ENCODE peak calls at places on chromosomes 2 and 18, in four cellular contexts. C is transverse colon, T is cardiac fibroblast, J is heart left ventricle. Y is an unnamed sample.

GRCh38 chr18:33205777-33206176 is 234.7 kb downstream of the CCDC178 start:
- DNase-seq in J (no peak), T (no peak), C (no peak), Y (no peak)

GRCh38 chr2:85655961-85656403 is 12.0 kb downstream of the SFTPB start:
- DNase-seq in T (no peak), J (no peak), C (no peak), Y (no peak)

GRCh38 chr18:46469186-46469915 is 187.7 kb downstream of the LOXHD1 start:
- DNase-seq in C (no peak), J (no peak), T (no peak), Y (no peak)

GRCh38 chr2:1366546-1367134 is 46.6 kb upstream of the TPO start:
- DNase-seq in J (no peak), C (peak), T (no peak), Y (no peak)

GRCh38 chr2:33272001-33272400 is 204.4 kb upstream of the RASGRP3 start:
- DNase-seq in C (no peak), T (no peak), J (no peak), Y (no peak)

GRCh38 chr2:158045362-158045761 is 56.3 kb upstream of the UPP2 start:
- DNase-seq in J (no peak), T (no peak), C (peak), Y (no peak)

GRCh38 chr18:32576296-32576916 is 105.7 kb upstream of the GAREM1 start:
- DNase-seq in J (no peak), C (no peak), T (peak), Y (no peak)

GRCh38 chr2:25257931-25258771 is 83.6 kb downstream of the DNMT3A start:
- DNase-seq in T (no peak), C (no peak), J (peak), Y (no peak)

GRCh38 chr2:48719480-48720177 is 35.9 kb downstream of the LHCGR start:
- DNase-seq in T (no peak), J (no peak), C (no peak), Y (no peak)

GRCh38 chr2:18413794-18414396 is 146.6 kb downstream of the RDH14 start:
- DNase-seq in T (peak), C (no peak), J (no peak), Y (peak)

GRCh38 chr18:36808681-36809080 is 20.1 kb downstream of the TPGS2 start:
- DNase-seq in T (peak), C (no peak), J (no peak), Y (no peak)

GRCh38 chr2:55887906-55888625 is 35.5 kb downstream of the EFEMP1 start:
- DNase-seq in J (no peak), C (no peak), T (peak), Y (peak)

GRCh38 chr2:121075641-121076500 is 209.1 kb downstream of the TFCP2L1 start:
- DNase-seq in C (no peak), T (peak), J (no peak), Y (no peak)

GRCh38 chr2:168649105-168649504 is 153.3 kb upstream of the NOSTRIN start:
- DNase-seq in T (no peak), C (no peak), J (no peak), Y (no peak)

GRCh38 chr2:95760839-95761525 is 169.2 kb downstream of the TRIM43 start:
- DNase-seq in J (no peak), T (peak), C (no peak), Y (peak)

GRCh38 chr2:40317047-40317446 is 134.8 kb downstream of the SLC8A1 start:
- DNase-seq in J (no peak), C (no peak), T (no peak), Y (peak)

GRCh38 chr2:129698593-129698992 is 280.9 kb upstream of the RAB6C start:
- DNase-seq in T (no peak), J (no peak), C (no peak), Y (no peak)

GRCh38 chr2:212387146-212387545 is 151.5 kb downstream of the ERBB4 start:
- DNase-seq in C (no peak), J (no peak), T (no peak), Y (no peak)

GRCh38 chr2:24272161-24272802 is 88.1 kb downstream of the ITSN2 start:
- DNase-seq in C (no peak), T (peak), J (no peak), Y (no peak)

GRCh38 chr18:5868218-5868904 is 27.0 kb downstream of the TMEM200C start:
- DNase-seq in C (peak), J (no peak), T (peak), Y (peak)

GRCh38 chr2:168059758-168060157 is 187.6 kb downstream of the STK39 start:
- DNase-seq in J (no peak), C (no peak), T (no peak), Y (no peak)

GRCh38 chr2:238846503-238847431 is 1.1 kb upstream of the TWIST2 start:
- DNase-seq in C (no peak), T (peak), J (no peak), Y (peak)

GRCh38 chr2:37635359-37636208 is 35.9 kb downstream of the CDC42EP3 start:
- DNase-seq in T (peak), J (no peak), C (peak), Y (peak)

GRCh38 chr2:197086500-197086899 is 160.0 kb upstream of the PGAP1 start:
- DNase-seq in T (no peak), J (no peak), C (no peak), Y (peak)

GRCh38 chr18:63148449-63149199 is 170.9 kb downstream of the BCL2 start:
- DNase-seq in J (no peak), T (peak), C (no peak), Y (peak)

GRCh38 chr2:45205985-45206384 is 196.7 kb upstream of the SIX2 start:
- DNase-seq in C (no peak), T (no peak), J (no peak), Y (no peak)

GRCh38 chr2:10647886-10648605 is 41.7 kb downstream of the NOL10 start:
- DNase-seq in C (no peak), J (no peak), T (peak), Y (no peak)

GRCh38 chr2:187220100-187220499 is 228.0 kb downstream of the CALCRL start:
- DNase-seq in T (no peak), J (no peak), C (no peak), Y (no peak)

GRCh38 chr2:42161444-42161843 is 7.7 kb upstream of the EML4 start:
- DNase-seq in T (no peak), C (no peak), J (no peak), Y (no peak)

GRCh38 chr2:70340921-70341765 is 39.3 kb upstream of the FAM136A start:
- DNase-seq in J (no peak), C (peak), T (peak), Y (peak)

GRCh38 chr2:240201861-240202260 is 61.4 kb upstream of the OTOS start:
- DNase-seq in T (no peak), C (no peak), J (peak), Y (no peak)

GRCh38 chr2:233351423-233351822 is 2.9 kb upstream of the DGKD start:
- DNase-seq in T (no peak), J (no peak), C (peak), Y (no peak)

GRCh38 chr2:160229591-160229990 is 29.5 kb upstream of the ITGB6 start:
- DNase-seq in T (peak), C (no peak), J (no peak), Y (peak)

GRCh38 chr18:46622999-46623398 is 34.0 kb downstream of the LOXHD1 start:
- DNase-seq in J (no peak), C (no peak), T (peak), Y (peak)

GRCh38 chr18:3471141-3471648 is 21.2 kb downstream of the TGIF1 start:
- DNase-seq in C (no peak), T (no peak), J (no peak), Y (no peak)

DNA sequence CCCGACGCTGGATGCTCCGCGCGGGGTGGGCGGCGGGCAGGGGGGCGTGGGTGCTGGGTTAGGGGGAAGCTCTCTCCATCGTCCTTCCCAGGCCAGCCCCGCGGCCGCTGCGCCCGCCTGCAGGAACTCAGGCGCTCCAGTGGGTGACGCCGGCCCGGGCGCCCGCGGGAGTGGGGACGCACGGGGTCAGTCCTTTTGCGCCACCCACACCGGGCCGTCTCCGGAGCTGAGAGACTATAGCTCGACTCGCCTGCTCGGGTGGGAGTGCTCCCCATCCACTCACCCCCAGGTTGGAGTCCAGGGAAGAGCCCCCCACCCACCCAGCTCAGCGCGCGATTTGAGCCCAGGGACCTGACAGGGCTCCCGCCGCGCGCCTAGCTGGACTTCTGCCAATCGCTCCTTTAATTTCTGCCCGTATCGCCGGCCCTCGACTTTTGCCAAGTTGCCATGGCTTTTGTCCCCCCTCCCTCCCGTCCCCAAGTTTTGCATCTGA is 205.6 kb upstream of the SMAD2 start:
- DNase-seq in C (peak), J (no peak), T (no peak), Y (no peak)
- H3K4me3 ChIP-seq in C (peak), J (peak), T (peak), Y (peak)

GRCh38 chr2:207594731-207595130 is 30.5 kb downstream of the METTL21A start:
- DNase-seq in T (no peak), J (no peak), C (no peak), Y (no peak)
- TF ChIP-seq CTCF in T (no peak), J (no peak), C (no peak), Y (no peak)

DNA sequence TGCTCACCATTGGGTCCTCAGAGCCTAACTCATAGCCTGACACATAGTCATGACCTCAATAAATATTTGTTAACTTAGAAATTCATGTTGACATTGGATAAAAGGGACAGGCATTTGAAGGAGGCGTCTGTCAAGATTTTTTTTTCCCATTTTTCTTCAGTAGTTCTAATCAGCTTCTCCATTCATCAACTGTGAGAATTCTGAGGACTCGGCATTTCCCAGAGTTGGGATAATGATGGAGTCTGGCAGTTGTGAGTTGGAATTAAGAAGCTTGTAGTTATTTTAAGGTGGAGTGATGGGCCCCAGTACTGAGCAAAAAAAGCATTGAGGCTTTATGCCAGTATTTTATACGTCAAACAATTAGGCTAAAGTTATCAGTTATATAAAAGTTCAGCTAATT is 4.6 kb downstream of the SPATS2L start:
- DNase-seq in T (no peak), J (no peak), C (no peak), Y (no peak)
- H3K4me3 ChIP-seq in T (no peak), J (no peak), C (no peak), Y (no peak)

GRCh38 chr18:76256897-76257500 is 238.0 kb downstream of the ZNF516 start:
- DNase-seq in T (peak), J (no peak), C (no peak), Y (peak)

GRCh38 chr18:76258209-76258608 is 236.8 kb downstream of the ZNF516 start:
- DNase-seq in J (no peak), C (no peak), T (peak), Y (no peak)

GRCh38 chr18:76260941-76261472 is 234.0 kb downstream of the ZNF516 start:
- DNase-seq in T (no peak), C (no peak), J (no peak), Y (no peak)

GRCh38 chr18:76259726-76260125 is 235.3 kb downstream of the ZNF516 start:
- DNase-seq in C (no peak), J (no peak), T (no peak), Y (no peak)

DNA sequence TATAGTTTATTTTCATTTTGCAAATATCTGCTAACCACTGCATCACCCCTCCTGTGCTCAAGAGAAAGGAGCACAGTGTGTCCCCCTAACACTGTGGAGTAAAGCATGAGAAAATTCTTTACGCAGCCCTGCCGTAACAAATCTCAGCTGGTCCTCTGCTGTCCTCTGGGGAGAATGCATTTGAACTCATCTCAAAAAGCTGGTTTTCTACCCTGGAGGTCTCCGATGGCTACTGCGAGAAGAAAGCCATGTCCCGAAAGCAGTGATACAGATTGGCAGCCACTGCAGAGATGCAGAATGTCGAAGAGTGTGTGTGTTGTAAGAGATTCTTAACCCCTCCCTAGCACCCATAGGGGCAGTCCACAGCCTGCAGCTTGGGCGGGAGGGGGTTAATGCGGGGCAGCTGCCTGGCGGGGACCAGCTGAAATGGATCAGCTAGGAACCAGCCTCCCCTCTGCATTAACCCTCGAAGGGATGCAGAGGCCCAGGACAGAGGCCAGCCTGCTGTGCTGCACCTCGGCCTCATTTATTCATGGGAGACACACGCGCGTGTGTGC is 236.0 kb downstream of the ZNF516 start:
- DNase-seq in J (no peak), T (peak), C (no peak), Y (no peak)
- TF ChIP-seq CTCF in J (no peak), T (no peak), C (no peak), Y (peak)

DNA sequence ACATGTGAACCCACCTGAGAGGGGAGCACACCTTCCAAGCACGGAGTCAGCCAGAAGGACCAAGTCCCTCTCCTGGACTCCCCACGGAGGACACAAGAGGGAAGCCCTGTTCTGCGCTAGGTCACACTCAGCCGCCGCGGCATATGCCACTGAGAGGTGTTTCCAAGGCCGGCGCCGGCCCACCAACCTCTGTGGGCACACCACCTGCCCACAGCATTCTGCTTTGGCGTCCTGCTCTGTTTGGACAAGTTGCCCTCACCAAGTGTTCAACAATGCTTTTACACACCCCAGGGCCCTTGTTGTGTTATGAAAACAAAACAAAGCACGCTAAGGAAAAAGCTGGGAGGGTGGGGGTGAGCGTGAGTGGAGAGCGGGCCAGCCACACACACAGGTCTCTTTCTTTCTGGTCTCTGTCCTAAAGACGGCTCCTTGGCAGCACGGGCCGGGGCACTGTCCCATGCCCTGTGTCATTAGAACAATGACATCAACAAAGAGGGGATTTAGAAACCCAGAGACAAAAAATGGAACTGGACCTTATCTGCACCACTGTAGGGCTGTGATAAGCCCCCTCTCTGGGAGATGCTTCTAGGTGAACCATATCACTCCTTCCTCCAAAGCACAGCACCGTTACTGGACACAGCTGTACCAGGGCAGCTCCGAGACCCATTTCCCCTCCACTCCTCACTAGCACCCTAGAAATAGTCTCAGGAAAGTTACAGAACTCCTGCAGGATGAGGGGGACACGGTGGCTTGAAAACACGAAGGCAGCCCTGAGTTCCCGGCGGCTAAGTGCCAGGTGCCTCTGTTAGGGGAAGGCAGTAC is 17.0 kb downstream of the SMAD7 start:
- DNase-seq in J (no peak), T (no peak), C (no peak), Y (no peak)
- H3K4me3 ChIP-seq in J (peak), T (no peak), C (no peak), Y (no peak)

DNA sequence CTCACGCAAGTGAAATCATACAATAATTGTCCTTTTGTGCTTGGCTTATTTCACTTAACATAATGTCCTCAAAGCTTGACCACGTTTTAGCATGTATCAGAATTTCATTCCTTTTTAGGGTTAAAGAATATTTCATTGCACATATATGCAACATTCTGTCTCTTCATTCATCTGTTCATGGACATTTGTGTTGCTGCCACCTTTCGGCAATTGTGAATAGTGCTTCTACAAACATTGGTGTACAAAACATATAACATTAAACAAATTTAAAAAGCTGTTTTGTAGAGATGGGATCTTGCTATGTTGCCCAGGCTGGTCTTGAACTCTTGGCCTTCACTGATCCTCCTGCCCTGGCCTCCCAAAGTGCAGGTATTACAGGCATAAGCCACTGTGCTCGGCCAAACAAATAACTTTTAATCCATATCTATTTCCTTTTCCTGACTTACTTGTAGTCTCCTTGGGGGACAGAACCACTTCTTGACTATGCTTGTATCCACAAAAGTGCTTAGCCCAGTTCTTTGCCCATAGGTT is 209.3 kb downstream of the SLC4A3 start:
- DNase-seq in J (no peak), C (no peak), T (peak), Y (peak)
- TF ChIP-seq CTCF in J (peak), C (no peak), T (peak), Y (peak)

GRCh38 chr2:106193491-106193976 is 567 bp downstream of the UXS1 start:
- DNase-seq in C (peak), T (no peak), J (peak), Y (no peak)
- H3K4me3 ChIP-seq in C (peak), T (peak), J (peak), Y (peak)

GRCh38 chr2:211033765-211034164 is 477.4 kb downstream of the CPS1 start:
- DNase-seq in T (peak), C (no peak), J (no peak), Y (no peak)
- TF ChIP-seq CTCF in T (peak), C (no peak), J (peak), Y (no peak)

DNA sequence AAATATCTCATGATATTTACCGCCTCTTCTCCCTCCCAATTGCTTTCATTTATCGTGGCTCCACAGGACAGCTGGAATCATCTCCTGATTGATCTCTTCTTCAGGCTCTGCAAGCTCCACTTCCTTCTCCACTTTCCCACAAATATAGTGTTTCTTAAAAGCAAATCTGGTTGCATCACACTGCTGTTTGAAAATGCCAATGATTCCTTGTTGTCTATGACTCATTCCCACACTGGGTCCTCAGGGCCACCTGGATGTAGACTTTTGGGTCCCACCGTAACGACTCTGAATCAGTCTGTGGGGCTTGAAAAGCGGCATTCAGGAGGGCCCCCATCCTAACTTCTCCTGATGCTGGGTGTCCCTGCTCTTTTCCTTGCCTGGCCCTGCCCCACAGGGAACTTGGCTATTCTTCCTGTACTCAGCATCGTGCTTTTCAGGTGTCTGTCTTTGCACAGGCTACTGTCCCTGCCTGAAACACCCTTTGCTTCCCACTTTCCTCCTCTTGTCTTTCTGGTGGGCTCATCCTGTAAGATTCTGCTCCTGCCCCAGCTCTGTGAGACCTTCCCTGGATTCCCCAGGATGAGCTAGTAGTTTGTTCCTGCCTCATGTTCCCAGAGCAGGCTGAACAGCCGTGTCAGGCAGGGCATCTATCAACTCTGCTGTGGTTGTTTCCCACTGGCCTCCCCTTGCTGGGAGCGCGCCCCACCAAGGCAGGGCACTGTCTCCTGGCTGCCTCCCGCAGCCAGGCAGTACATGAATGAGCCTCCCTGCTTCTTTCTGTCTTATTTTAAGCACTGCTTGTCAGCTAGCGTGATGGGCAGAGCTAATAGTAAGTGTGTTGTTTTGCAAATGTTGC is 111.9 kb downstream of the KCTD1 start:
- DNase-seq in J (no peak), C (no peak), T (peak), Y (peak)
- H3K4me3 ChIP-seq in J (no peak), C (no peak), T (no peak), Y (no peak)

Y was measured in fibroblast of villous mesenchyme.